ENCODE peak calls at places on chromosomes 11 and 22, in eight cellular contexts. F, Q, O, C, A, S, L and W are unnamed samples. For H3K27me3, the result is how much of the 10 kb centered on the place peaks cover.

GRCh38 chr22:30266445-30267381 is at the start of gene OSM:
- DNase-seq in F (peak), Q (no peak), O (no peak), C (no peak), A (no peak), S (no peak), L (no peak), W (no peak)

GRCh38 chr22:47205562-47205961 is 443.1 kb downstream of the TBC1D22A start:
- DNase-seq in F (no peak), Q (no peak), O (no peak), C (no peak), A (no peak), S (no peak), L (no peak), W (no peak)

GRCh38 chr11:45260047-45260446 is 26.1 kb downstream of the SYT13 start:
- DNase-seq in F (no peak), Q (no peak), O (no peak), C (no peak), A (no peak), S (no peak), L (no peak), W (no peak)

GRCh38 chr11:14270690-14271542 is 88.1 kb downstream of the RRAS2 start:
- DNase-seq in F (no peak), Q (no peak), O (no peak), C (no peak), A (no peak), S (no peak), L (no peak), W (no peak)

GRCh38 chr22:20089977-20090729 is 10.1 kb downstream of the DGCR8 start:
- DNase-seq in F (no peak), Q (no peak), O (no peak), C (no peak), A (no peak), S (no peak), L (no peak), W (no peak)

GRCh38 chr22:34070051-34070450 is 149.8 kb upstream of the LARGE1 start:
- DNase-seq in F (no peak), Q (no peak), O (no peak), C (no peak), A (no peak), S (no peak), L (no peak), W (no peak)

GRCh38 chr11:130002352-130002845 is at the start of gene PRDM10:
- DNase-seq in F (peak), Q (peak), O (peak), C (peak), A (peak), S (peak), L (peak), W (peak)

GRCh38 chr22:17970205-17970708 is 54.1 kb downstream of the MICAL3 start:
- DNase-seq in F (no peak), Q (no peak), O (no peak), C (no peak), A (no peak), S (no peak), L (peak), W (no peak)

GRCh38 chr11:31820438-31820818 is 9.3 kb upstream of the PAX6 start:
- DNase-seq in F (no peak), Q (no peak), O (no peak), C (no peak), A (no peak), S (no peak), L (no peak), W (no peak)

GRCh38 chr11:79167510-79168188 is 273.2 kb downstream of the TENM4 start:
- DNase-seq in F (no peak), Q (no peak), O (no peak), C (no peak), A (no peak), S (no peak), L (no peak), W (no peak)

GRCh38 chr22:46335201-46336118 is at the start of gene TRMU:
- DNase-seq in F (peak), Q (peak), O (peak), C (peak), A (peak), S (peak), L (peak), W (peak)

GRCh38 chr22:42114721-42115120 is 15.9 kb downstream of the CYP2D6 start:
- DNase-seq in F (no peak), Q (no peak), O (peak), C (peak), A (no peak), S (peak), L (no peak), W (no peak)

GRCh38 chr22:41050873-41051272 is 41.5 kb upstream of the EP300 start:
- DNase-seq in F (no peak), Q (no peak), O (no peak), C (no peak), A (no peak), S (no peak), L (no peak), W (no peak)

GRCh38 chr11:69393865-69394233 is 87.6 kb upstream of the LINC01488 start:
- DNase-seq in F (no peak), Q (no peak), O (no peak), C (peak), A (no peak), S (no peak), L (no peak), W (no peak)

GRCh38 chr11:4626207-4627105 is 10.8 kb upstream of the OR51D1 start:
- DNase-seq in F (peak), Q (peak), O (peak), C (peak), A (peak), S (peak), L (peak), W (peak)

GRCh38 chr11:118074785-118075184 is 2.1 kb upstream of the TMPRSS4 start:
- DNase-seq in F (no peak), Q (no peak), O (no peak), C (no peak), A (no peak), S (no peak), L (no peak), W (peak)

GRCh38 chr22:21447694-21448402 is 19.3 kb upstream of the TMEM191C start:
- DNase-seq in F (no peak), Q (no peak), O (peak), C (peak), A (peak), S (no peak), L (no peak), W (no peak)

GRCh38 chr11:17573526-17573925 is 26.5 kb downstream of the OTOG start:
- DNase-seq in F (no peak), Q (no peak), O (no peak), C (no peak), A (no peak), S (no peak), L (no peak), W (no peak)

GRCh38 chr11:111566324-111566723 is 25.8 kb downstream of the LAYN start:
- DNase-seq in F (no peak), Q (no peak), O (no peak), C (no peak), A (no peak), S (no peak), L (no peak), W (no peak)

GRCh38 chr22:29032584-29032983 is 29.0 kb downstream of the C22orf31 start:
- DNase-seq in F (no peak), Q (no peak), O (peak), C (peak), A (peak), S (no peak), L (peak), W (no peak)

GRCh38 chr11:41879186-41879738 is 419.8 kb upstream of the LRRC4C start:
- DNase-seq in F (no peak), Q (no peak), O (no peak), C (no peak), A (no peak), S (no peak), L (peak), W (peak)

GRCh38 chr11:76689313-76689712 is 18.8 kb upstream of the LRRC32 start:
- DNase-seq in F (no peak), Q (no peak), O (no peak), C (no peak), A (no peak), S (no peak), L (no peak), W (no peak)

GRCh38 chr22:43153916-43154315 is 2.6 kb downstream of the TSPO start:
- DNase-seq in F (no peak), Q (no peak), O (no peak), C (no peak), A (no peak), S (no peak), L (no peak), W (no peak)

GRCh38 chr22:44045171-44045570 is 21.1 kb downstream of the PARVB start:
- DNase-seq in F (no peak), Q (no peak), O (no peak), C (no peak), A (no peak), S (no peak), L (peak), W (no peak)

GRCh38 chr11:31802609-31802989 is 8.5 kb downstream of the PAX6 start:
- DNase-seq in F (no peak), Q (no peak), O (no peak), C (no peak), A (no peak), S (no peak), L (no peak), W (no peak)

GRCh38 chr11:20444537-20444936 is 57.0 kb downstream of the PRMT3 start:
- DNase-seq in F (no peak), Q (no peak), O (no peak), C (no peak), A (no peak), S (no peak), L (no peak), W (no peak)

GRCh38 chr11:67355794-67356550 is 2.6 kb upstream of the POLD4 start:
- DNase-seq in F (no peak), Q (no peak), O (no peak), C (no peak), A (no peak), S (no peak), L (no peak), W (no peak)

GRCh38 chr11:118924591-118925585 is 838 bp downstream of the BCL9L start:
- DNase-seq in F (peak), Q (peak), O (peak), C (peak), A (peak), S (no peak), L (no peak), W (peak)

GRCh38 chr11:93034031-93034430 is 64.6 kb downstream of the MTNR1B start:
- DNase-seq in F (no peak), Q (no peak), O (no peak), C (peak), A (no peak), S (no peak), L (peak), W (no peak)

GRCh38 chr22:38129856-38130255 is 19.4 kb upstream of the BAIAP2L2 start:
- DNase-seq in F (no peak), Q (no peak), O (no peak), C (no peak), A (no peak), S (no peak), L (no peak), W (no peak)

GRCh38 chr11:1516273-1517067 is 29.9 kb upstream of the MOB2 start:
- DNase-seq in F (no peak), Q (no peak), O (no peak), C (no peak), A (no peak), S (no peak), L (peak), W (peak)

GRCh38 chr11:17683378-17684161 is 35.8 kb upstream of the MYOD1 start:
- DNase-seq in F (no peak), Q (no peak), O (peak), C (no peak), A (no peak), S (peak), L (peak), W (peak)

GRCh38 chr22:19477321-19478085 is 1.5 kb downstream of the UFD1 start:
- DNase-seq in F (no peak), Q (no peak), O (no peak), C (no peak), A (no peak), S (no peak), L (no peak), W (no peak)

GRCh38 chr22:37848587-37849088 is 581 bp upstream of the EIF3L start:
- DNase-seq in F (no peak), Q (no peak), O (no peak), C (no peak), A (no peak), S (peak), L (no peak), W (no peak)

GRCh38 chr11:131874070-131874469 is 503.7 kb downstream of the NTM start:
- DNase-seq in F (no peak), Q (no peak), O (no peak), C (no peak), A (no peak), S (no peak), L (no peak), W (no peak)

GRCh38 chr11:63939351-63939920 is 634 bp downstream of the NAA40 start:
- DNase-seq in F (no peak), Q (peak), O (no peak), C (peak), A (no peak), S (no peak), L (no peak), W (no peak)

GRCh38 chr22:37660709-37661045 is 2.2 kb downstream of the PDXP start:
- DNase-seq in F (no peak), Q (no peak), O (no peak), C (no peak), A (no peak), S (no peak), L (no peak), W (no peak)

DNA sequence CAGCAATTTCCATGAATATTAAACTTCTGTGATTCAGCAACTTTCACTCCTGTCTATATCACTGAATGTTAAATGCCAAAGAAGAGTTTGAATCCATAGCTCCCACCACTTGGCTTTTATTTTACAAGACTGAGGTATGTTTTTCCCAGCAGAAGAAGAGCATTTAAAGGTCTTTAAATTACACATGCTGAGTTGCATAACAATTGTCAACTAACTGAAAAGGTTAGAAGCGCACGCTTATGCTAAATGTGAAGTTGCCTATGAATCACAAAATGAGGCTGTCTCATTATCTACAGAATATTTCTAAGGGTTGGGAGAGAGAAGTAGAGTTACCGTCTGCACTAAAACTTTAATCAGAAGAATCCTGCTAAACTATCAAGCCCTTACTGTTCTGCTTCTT is 1086.3 kb downstream of the FAM181B start:
- DNase-seq in F (no peak), Q (no peak), O (no peak), C (no peak), A (no peak), S (no peak), L (no peak), W (no peak)
- H3K27me3 ChIP-seq in F (under half), Q (under half), O (under half), C (under half), A (under half), S (under half), L (under half), W (under half)

GRCh38 chr22:24357547-24357946 is 69.9 kb upstream of the ADORA2A start:
- DNase-seq in F (no peak), Q (no peak), O (no peak), C (no peak), A (no peak), S (no peak), L (no peak), W (no peak)
- H3K4me3 ChIP-seq in F (no peak), Q (no peak), O (no peak), C (no peak), A (no peak), S (no peak), L (no peak), W (no peak)

GRCh38 chr22:39581303-39581702 is 10.8 kb downstream of the CACNA1I start:
- DNase-seq in F (no peak), Q (no peak), O (no peak), C (no peak), A (no peak), S (no peak), L (no peak), W (no peak)

GRCh38 chr22:39579909-39580571 is 9.5 kb downstream of the CACNA1I start:
- DNase-seq in F (no peak), Q (no peak), O (no peak), C (no peak), A (no peak), S (no peak), L (no peak), W (no peak)

GRCh38 chr22:39577900-39578299 is 7.3 kb downstream of the CACNA1I start:
- DNase-seq in F (no peak), Q (no peak), O (no peak), C (no peak), A (no peak), S (no peak), L (no peak), W (no peak)

GRCh38 chr22:39580795-39581194 is 10.2 kb downstream of the CACNA1I start:
- DNase-seq in F (no peak), Q (no peak), O (no peak), C (no peak), A (no peak), S (no peak), L (no peak), W (no peak)

GRCh38 chr22:39583066-39583667 is 12.6 kb downstream of the CACNA1I start:
- DNase-seq in F (no peak), Q (no peak), O (no peak), C (no peak), A (no peak), S (no peak), L (no peak), W (no peak)
- H3K27me3 ChIP-seq in F (under half), Q (under half), O (under half), C (under half), A (under half), S (under half), L (under half), W (under half)

GRCh38 chr11:73259406-73260126 is 12.6 kb upstream of the P2RY6 start:
- DNase-seq in F (no peak), Q (no peak), O (no peak), C (no peak), A (peak), S (no peak), L (no peak), W (no peak)
- H3K4me3 ChIP-seq in F (no peak), Q (no peak), O (no peak), C (no peak), A (no peak), S (no peak), L (no peak), W (no peak)

GRCh38 chr11:124869331-124869730 is 4.1 kb downstream of the ROBO3 start:
- DNase-seq in F (no peak), Q (peak), O (no peak), C (no peak), A (no peak), S (no peak), L (no peak), W (no peak)
- H3K27me3 ChIP-seq in F (half or more), Q (under half), O (under half), C (under half), A (half or more), S (under half), L (half or more), W (half or more)